ENCODE peak calls at places on chromosomes 3 and 15, in four cellular contexts. K is suprapubic skin, D is prostate gland, J is fibroblast of lung. I is an unnamed sample.

GRCh38 chr3:37701729-37702128 is 160.0 kb upstream of the CTDSPL start:
- DNase-seq in K (no peak), D (no peak), J (no peak), I (no peak)

GRCh38 chr15:50850003-50850402 is 58.5 kb upstream of the AP4E1 start:
- DNase-seq in K (no peak), D (no peak), J (no peak), I (no peak)

GRCh38 chr15:87722941-87723691 is 533.4 kb downstream of the NTRK3 start:
- DNase-seq in K (no peak), D (no peak), J (peak; percentile 32), I (no peak)

GRCh38 chr15:77017091-77017660 is 22.2 kb downstream of the PSTPIP1 start:
- DNase-seq in K (no peak), D (no peak), J (no peak), I (no peak)

GRCh38 chr3:32138545-32139104 is 32.2 kb downstream of the GPD1L start:
- DNase-seq in K (no peak), D (no peak), J (peak; percentile 30), I (no peak)

GRCh38 chr3:59886790-59887189 is 837.0 kb upstream of the CFAP20DC start:
- DNase-seq in K (no peak), D (no peak), J (peak; percentile 51), I (no peak)

GRCh38 chr15:29570931-29571727 is 251.1 kb downstream of the TJP1 start:
- DNase-seq in K (no peak), D (no peak), J (peak; percentile 25), I (no peak)

GRCh38 chr15:94306700-94307650 is 75.6 kb downstream of the MCTP2 start:
- DNase-seq in K (no peak), D (no peak), J (peak; percentile 83), I (no peak)

DNA sequence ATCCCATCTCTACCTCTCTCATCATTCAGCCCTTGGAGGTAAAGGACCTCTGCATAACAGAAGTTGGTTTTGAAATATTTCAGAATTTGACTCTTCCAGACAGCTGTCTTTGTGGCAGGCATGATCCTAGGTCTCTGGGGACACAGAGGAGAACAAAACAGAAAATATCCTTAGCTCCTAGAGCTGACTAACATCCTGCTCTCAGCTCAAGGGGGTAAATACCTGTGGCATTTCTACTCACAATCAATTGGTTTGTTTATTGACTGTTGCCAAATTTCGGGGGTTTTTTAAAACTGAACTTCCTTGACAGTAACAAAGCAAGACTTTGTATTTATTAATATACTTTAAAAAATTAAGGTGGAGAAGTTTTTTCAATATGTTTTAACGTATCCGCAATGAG is 78.8 kb downstream of the EOMES start:
- DNase-seq in K (no peak), D (no peak), J (peak; percentile 39), I (no peak)
- H3K4me3 ChIP-seq in K (no peak overlapping the region), D (no peak overlapping the region), J (no peak overlapping the region), I (no peak overlapping the region)

GRCh38 chr15:74182131-74182530 is 8.6 kb downstream of the ISLR start:
- DNase-seq in K (no peak), D (no peak), J (no peak), I (no peak)
- H3K27ac ChIP-seq in K (no peak overlapping the region), D (no peak overlapping the region), J (no peak overlapping the region), I (no peak overlapping the region)

GRCh38 chr15:25671132-25671531 is 192.0 kb downstream of the ATP10A start:
- DNase-seq in K (no peak), D (peak; percentile 50), J (peak; percentile 41), I (no peak)
- H3K4me3 ChIP-seq in K (no peak overlapping the region), D (no peak overlapping the region), J (no peak overlapping the region), I (no peak overlapping the region)

GRCh38 chr15:62474771-62475124 is 309.7 kb upstream of the C2CD4B start:
- DNase-seq in K (no peak), D (no peak), J (peak; percentile 50), I (no peak)

GRCh38 chr15:62474021-62474770 is 309.1 kb upstream of the C2CD4B start:
- DNase-seq in K (no peak), D (no peak), J (no peak), I (no peak)

GRCh38 chr15:62472616-62473299 is 307.7 kb upstream of the C2CD4B start:
- DNase-seq in K (no peak), D (no peak), J (no peak), I (no peak)

GRCh38 chr15:62469478-62469873 is 304.4 kb upstream of the C2CD4B start:
- DNase-seq in K (no peak), D (no peak), J (peak; percentile 81), I (no peak)

DNA sequence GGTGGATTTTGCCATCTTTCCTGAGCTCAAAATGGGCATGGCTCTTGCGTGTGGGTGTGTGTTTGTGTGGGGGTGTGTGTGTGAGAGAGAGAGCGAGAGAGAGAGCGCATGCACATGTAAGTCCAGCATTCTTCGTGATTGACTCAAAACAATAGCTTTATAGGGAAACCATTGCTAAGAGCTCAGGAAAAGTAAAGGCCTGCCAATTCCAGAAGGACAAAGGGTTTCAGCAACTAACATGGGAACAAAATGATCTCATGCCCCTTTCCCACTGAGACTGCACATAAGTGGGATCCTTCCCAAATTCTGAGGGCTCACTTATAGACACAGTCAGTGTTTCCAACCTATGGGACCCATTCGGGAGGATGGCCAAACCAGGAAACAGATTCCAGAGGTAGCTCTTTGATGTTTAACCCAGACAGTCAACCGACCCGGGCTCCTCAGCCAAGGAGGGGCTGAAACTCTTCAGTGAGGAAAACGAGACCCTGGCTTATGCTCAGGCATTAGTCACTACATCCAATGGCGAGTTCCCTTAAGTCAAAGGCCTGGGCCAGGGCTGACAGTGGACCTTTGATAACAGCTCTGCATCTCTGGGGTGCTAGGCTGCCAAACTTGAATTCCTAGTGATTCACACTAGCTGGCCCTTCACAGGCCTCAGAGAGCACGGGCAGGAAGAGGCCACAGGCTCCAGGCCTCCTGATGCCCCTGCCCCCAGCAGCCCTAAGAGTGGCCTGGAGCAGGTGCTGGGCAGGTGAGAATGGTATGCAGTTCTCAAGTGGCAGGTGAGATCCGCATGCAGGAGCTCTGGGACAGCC is 305.0 kb upstream of the C2CD4B start:
- DNase-seq in K (peak; percentile 88), D (no peak), J (peak; percentile 98), I (no peak)
- H3K27ac ChIP-seq in K (peak overlapping the region; percentile 85), D (peak overlapping the region; percentile 1), J (peak overlapping the region; percentile 77), I (no peak overlapping the region)

DNA sequence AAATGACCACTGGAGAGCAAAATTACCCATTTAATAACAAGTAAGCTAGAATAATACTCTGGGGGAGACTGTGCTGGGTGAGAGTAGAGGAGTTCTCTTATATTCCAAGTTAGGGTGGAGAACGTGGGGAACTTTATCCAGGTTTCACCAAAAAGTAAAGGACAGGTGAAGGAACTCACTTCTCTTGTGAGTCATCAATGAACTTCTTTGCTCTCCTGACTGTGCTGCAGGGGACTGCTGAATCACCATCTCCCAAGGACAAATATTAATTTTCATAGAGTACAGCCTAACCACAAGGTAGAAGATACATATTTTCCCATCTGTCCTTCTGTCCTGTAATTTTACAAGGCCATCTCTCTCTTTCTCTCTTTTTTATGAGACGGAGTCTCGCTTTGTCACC is 8.3 kb upstream of the PDCD6IP start:
- DNase-seq in K (no peak), D (no peak), J (no peak), I (no peak)
- H3K4me3 ChIP-seq in K (no peak overlapping the region), D (no peak overlapping the region), J (no peak overlapping the region), I (no peak overlapping the region)

I was measured in keratinocyte.